ENCODE peak calls at places on chromosomes 11 and 22, in seven cellular contexts. One of them, this sample, is unnamed.
A peak's percentile ranks its signal among the peaks of the same experiment; 100 is the strongest.

GRCh38 chr22:26406118-26406517 is 22.9 kb upstream of the ASPHD2 start:
- DNase-seq in GM23338: peak; percentile 20
- DNase-seq in transverse colon: no peak
- DNase-seq in stomach: no peak
- DNase-seq in GM12891: no peak
- DNase-seq in HL-60: no peak
- DNase-seq in H1: no peak
- DNase-seq in this sample: no peak

GRCh38 chr11:9847636-9848035 is 183.8 kb downstream of the SWAP70 start:
- DNase-seq in GM23338: no peak
- DNase-seq in transverse colon: no peak
- DNase-seq in stomach: no peak
- DNase-seq in GM12891: no peak
- DNase-seq in HL-60: no peak
- DNase-seq in H1: no peak
- DNase-seq in this sample: no peak

GRCh38 chr11:56497010-56497409 is 5.8 kb upstream of the OR5M8 start:
- DNase-seq in GM23338: no peak
- DNase-seq in transverse colon: no peak
- DNase-seq in stomach: no peak
- DNase-seq in GM12891: no peak
- DNase-seq in HL-60: no peak
- DNase-seq in H1: no peak
- DNase-seq in this sample: no peak

GRCh38 chr22:46297151-46297819 is 615 bp downstream of the GTSE1 start:
- DNase-seq in GM23338: peak; percentile 54
- DNase-seq in transverse colon: no peak
- DNase-seq in stomach: no peak
- DNase-seq in GM12891: no peak
- DNase-seq in HL-60: no peak
- DNase-seq in H1: no peak
- DNase-seq in this sample: no peak

GRCh38 chr11:73194034-73194507 is 24.0 kb upstream of the P2RY2 start:
- DNase-seq in GM23338: no peak
- DNase-seq in transverse colon: peak; percentile 7
- DNase-seq in stomach: no peak
- DNase-seq in GM12891: no peak
- DNase-seq in HL-60: no peak
- DNase-seq in H1: no peak
- DNase-seq in this sample: peak; percentile 27

GRCh38 chr11:3353066-3353465 is 25.9 kb downstream of the ZNF195 start:
- DNase-seq in GM23338: no peak
- DNase-seq in transverse colon: no peak
- DNase-seq in stomach: no peak
- DNase-seq in GM12891: no peak
- DNase-seq in HL-60: no peak
- DNase-seq in H1: no peak
- DNase-seq in this sample: no peak

GRCh38 chr11:117199061-117199915 is at the start of gene TAGLN:
- DNase-seq in GM23338: peak; percentile 95
- DNase-seq in transverse colon: peak; percentile 76
- DNase-seq in stomach: peak; percentile 47
- DNase-seq in GM12891: no peak
- DNase-seq in HL-60: no peak
- DNase-seq in H1: peak; percentile 83
- DNase-seq in this sample: peak; percentile 77

GRCh38 chr11:2803186-2804057 is 82.2 kb downstream of the CDKN1C start:
- DNase-seq in GM23338: no peak
- DNase-seq in transverse colon: peak; percentile 4
- DNase-seq in stomach: peak; percentile 24
- DNase-seq in GM12891: no peak
- DNase-seq in HL-60: no peak
- DNase-seq in H1: peak; percentile 46
- DNase-seq in this sample: peak; percentile 49

DNA sequence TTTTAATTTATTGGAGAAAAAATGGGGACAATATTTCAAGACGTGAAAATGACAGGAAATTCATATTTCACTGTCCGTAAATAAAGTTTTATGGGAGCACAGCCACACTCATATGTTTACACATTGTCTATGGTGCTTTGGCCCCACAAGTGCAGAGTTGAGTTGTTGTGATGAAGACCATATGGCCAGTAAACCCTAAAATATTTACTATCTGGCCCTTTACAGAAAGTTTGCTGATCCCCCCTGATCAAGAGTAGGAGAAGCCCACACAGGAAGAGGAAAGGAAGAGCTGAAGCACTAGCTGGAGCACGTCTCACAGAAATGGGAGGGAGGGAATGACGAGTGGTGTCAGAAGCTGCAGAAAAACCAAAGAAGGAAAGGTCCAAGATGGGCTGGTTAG is 78.8 kb downstream of the TNRC6B start:
- DNase-seq in GM23338: no peak
- DNase-seq in transverse colon: no peak
- DNase-seq in stomach: no peak
- DNase-seq in GM12891: no peak
- DNase-seq in HL-60: no peak
- DNase-seq in H1: no peak
- DNase-seq in this sample: no peak
- TF ChIP-seq POLR2AphosphoS5 in GM23338: no peak
- TF ChIP-seq POLR2AphosphoS5 in transverse colon: no peak
- TF ChIP-seq POLR2AphosphoS5 in stomach: no peak
- TF ChIP-seq POLR2AphosphoS5 in GM12891: no peak
- TF ChIP-seq POLR2AphosphoS5 in HL-60: no peak
- TF ChIP-seq POLR2AphosphoS5 in H1: no peak
- TF ChIP-seq POLR2AphosphoS5 in this sample: no peak

GRCh38 chr11:33067294-33067693 is 27.9 kb downstream of the TCP11L1 start:
- DNase-seq in GM23338: no peak
- DNase-seq in transverse colon: no peak
- DNase-seq in stomach: no peak
- DNase-seq in GM12891: no peak
- DNase-seq in HL-60: no peak
- DNase-seq in H1: no peak
- DNase-seq in this sample: no peak
- TF ChIP-seq POLR2AphosphoS5 in GM23338: no peak
- TF ChIP-seq POLR2AphosphoS5 in transverse colon: no peak
- TF ChIP-seq POLR2AphosphoS5 in stomach: no peak
- TF ChIP-seq POLR2AphosphoS5 in GM12891: no peak
- TF ChIP-seq POLR2AphosphoS5 in HL-60: no peak
- TF ChIP-seq POLR2AphosphoS5 in H1: no peak
- TF ChIP-seq POLR2AphosphoS5 in this sample: no peak

GRCh38 chr11:69892237-69892985 is 73.2 kb upstream of the FGF3 start:
- DNase-seq in GM23338: peak; percentile 91
- DNase-seq in transverse colon: no peak
- DNase-seq in stomach: no peak
- DNase-seq in GM12891: no peak
- DNase-seq in HL-60: no peak
- DNase-seq in H1: peak; percentile 76
- DNase-seq in this sample: no peak
- TF ChIP-seq POLR2AphosphoS5 in GM23338: no peak
- TF ChIP-seq POLR2AphosphoS5 in transverse colon: no peak
- TF ChIP-seq POLR2AphosphoS5 in stomach: no peak
- TF ChIP-seq POLR2AphosphoS5 in GM12891: no peak
- TF ChIP-seq POLR2AphosphoS5 in HL-60: no peak
- TF ChIP-seq POLR2AphosphoS5 in H1: no peak
- TF ChIP-seq POLR2AphosphoS5 in this sample: no peak

DNA sequence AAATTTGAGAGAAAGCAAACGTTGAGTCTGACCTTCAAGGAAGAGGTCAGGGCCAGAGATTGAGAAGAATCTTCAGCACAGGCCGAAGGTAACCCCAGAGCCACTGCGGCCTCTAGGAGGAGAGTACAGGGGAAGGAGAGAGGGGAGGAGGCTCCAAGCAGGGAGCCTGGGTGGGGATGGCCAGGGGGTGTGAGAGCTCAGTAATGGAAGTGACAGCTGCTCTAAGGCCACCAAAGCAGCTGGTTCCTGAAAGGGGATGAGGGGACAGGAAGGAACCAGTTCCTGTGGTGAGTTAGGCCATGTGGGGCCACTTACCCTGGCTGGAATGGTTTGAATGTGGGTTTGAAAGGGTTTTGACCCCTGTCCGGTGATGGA is 46.1 kb downstream of the PISD start:
- DNase-seq in GM23338: no peak
- DNase-seq in transverse colon: no peak
- DNase-seq in stomach: no peak
- DNase-seq in GM12891: peak; percentile 38
- DNase-seq in HL-60: no peak
- DNase-seq in H1: no peak
- DNase-seq in this sample: no peak
- TF ChIP-seq POLR2AphosphoS5 in GM23338: no peak
- TF ChIP-seq POLR2AphosphoS5 in transverse colon: no peak
- TF ChIP-seq POLR2AphosphoS5 in stomach: no peak
- TF ChIP-seq POLR2AphosphoS5 in GM12891: no peak
- TF ChIP-seq POLR2AphosphoS5 in HL-60: peak; percentile 18
- TF ChIP-seq POLR2AphosphoS5 in H1: no peak
- TF ChIP-seq POLR2AphosphoS5 in this sample: no peak

DNA sequence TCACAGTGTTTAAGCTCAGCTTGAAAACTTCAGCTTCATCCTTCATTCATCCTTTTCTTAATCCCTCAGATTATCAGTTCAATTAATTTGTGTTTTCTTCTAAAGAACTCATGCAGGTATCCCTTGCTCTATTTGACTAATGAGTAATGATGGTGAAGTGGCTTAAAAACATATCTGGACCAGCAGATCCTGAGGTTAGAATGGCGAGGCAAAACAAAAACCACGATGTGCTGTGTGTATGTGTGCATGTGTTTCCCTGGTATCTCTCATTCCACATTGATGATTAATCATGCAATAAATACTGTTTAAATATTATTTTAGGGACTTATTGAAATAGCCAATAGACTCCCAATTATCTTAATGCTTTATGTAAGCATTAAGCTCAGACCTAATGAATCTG is 437.0 kb downstream of the DYNC2H1 start:
- DNase-seq in GM23338: no peak
- DNase-seq in transverse colon: no peak
- DNase-seq in stomach: no peak
- DNase-seq in GM12891: no peak
- DNase-seq in HL-60: no peak
- DNase-seq in H1: no peak
- DNase-seq in this sample: no peak
- TF ChIP-seq POLR2AphosphoS5 in GM23338: no peak
- TF ChIP-seq POLR2AphosphoS5 in transverse colon: no peak
- TF ChIP-seq POLR2AphosphoS5 in stomach: no peak
- TF ChIP-seq POLR2AphosphoS5 in GM12891: no peak
- TF ChIP-seq POLR2AphosphoS5 in HL-60: no peak
- TF ChIP-seq POLR2AphosphoS5 in H1: no peak
- TF ChIP-seq POLR2AphosphoS5 in this sample: no peak

DNA sequence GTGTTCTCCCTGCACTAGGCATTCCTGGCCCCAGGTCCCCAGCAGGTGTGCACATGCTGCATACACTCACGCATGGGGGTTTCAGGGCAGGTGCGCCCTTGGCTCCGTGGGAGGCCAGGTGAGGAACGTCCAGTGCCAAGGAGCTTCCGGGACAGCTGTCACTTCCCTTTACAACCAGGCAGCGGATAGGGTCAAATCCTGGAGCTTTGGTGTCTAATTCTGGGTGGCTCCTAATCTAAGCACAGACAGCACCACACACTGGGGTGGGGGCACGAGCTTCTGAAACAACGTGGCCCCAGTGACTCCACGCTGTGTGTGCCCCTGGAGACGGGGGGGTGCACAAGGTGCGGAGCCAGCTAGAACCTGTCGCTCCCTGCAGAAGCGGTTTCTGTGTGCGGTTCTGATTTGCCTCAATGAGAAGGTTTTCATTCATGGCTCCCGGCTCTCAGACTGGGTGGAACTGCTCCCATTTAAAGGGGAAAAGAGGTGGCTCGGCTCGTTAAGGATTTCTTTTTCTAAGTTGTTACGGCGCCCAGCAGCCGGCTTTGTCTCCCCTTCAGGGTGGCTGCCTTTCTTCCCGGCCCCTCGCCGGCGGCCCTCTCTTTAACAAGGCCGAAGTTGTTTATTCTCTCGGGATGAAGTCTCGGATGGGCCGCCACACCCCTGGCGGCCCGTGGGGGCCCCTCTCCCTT is 5.0 kb downstream of the CCND1 start:
- DNase-seq in GM23338: no peak
- DNase-seq in transverse colon: no peak
- DNase-seq in stomach: no peak
- DNase-seq in GM12891: no peak
- DNase-seq in HL-60: no peak
- DNase-seq in H1: no peak
- DNase-seq in this sample: no peak
- TF ChIP-seq POLR2AphosphoS5 in GM23338: no peak
- TF ChIP-seq POLR2AphosphoS5 in transverse colon: no peak
- TF ChIP-seq POLR2AphosphoS5 in stomach: no peak
- TF ChIP-seq POLR2AphosphoS5 in GM12891: no peak
- TF ChIP-seq POLR2AphosphoS5 in HL-60: no peak
- TF ChIP-seq POLR2AphosphoS5 in H1: no peak
- TF ChIP-seq POLR2AphosphoS5 in this sample: no peak

This sample was measured in breast epithelium.